ENCODE peak calls at places on chromosomes 1 and 21, in six cellular contexts. One of them, this sample, is unnamed. For H3K36me3, the result is how much of the 10 kb centered on the place peaks cover.

GRCh38 chr1:204197068-204197467 is 777 bp upstream of the KISS1 start:
- DNase-seq in tibial artery: peak
- DNase-seq in pancreas: no peak
- DNase-seq in spleen: peak
- DNase-seq in HCT116: no peak
- DNase-seq in IMR-90: no peak
- DNase-seq in this sample: no peak

GRCh38 chr21:46545363-46545762 is 59.5 kb downstream of the S100B start:
- DNase-seq in tibial artery: no peak
- DNase-seq in pancreas: no peak
- DNase-seq in spleen: no peak
- DNase-seq in HCT116: no peak
- DNase-seq in IMR-90: peak
- DNase-seq in this sample: no peak

GRCh38 chr1:9809122-9809521 is 14.6 kb downstream of the CLSTN1 start:
- DNase-seq in tibial artery: no peak
- DNase-seq in pancreas: no peak
- DNase-seq in spleen: no peak
- DNase-seq in HCT116: no peak
- DNase-seq in IMR-90: no peak
- DNase-seq in this sample: no peak

GRCh38 chr1:9589719-9590157 is 1.0 kb downstream of the TMEM201 start:
- DNase-seq in tibial artery: no peak
- DNase-seq in pancreas: no peak
- DNase-seq in spleen: no peak
- DNase-seq in HCT116: no peak
- DNase-seq in IMR-90: peak
- DNase-seq in this sample: peak

GRCh38 chr1:245213066-245213465 is 58.3 kb downstream of the KIF26B start:
- DNase-seq in tibial artery: no peak
- DNase-seq in pancreas: no peak
- DNase-seq in spleen: no peak
- DNase-seq in HCT116: no peak
- DNase-seq in IMR-90: no peak
- DNase-seq in this sample: no peak

GRCh38 chr1:68121536-68121935 is 71.1 kb upstream of the DIRAS3 start:
- DNase-seq in tibial artery: no peak
- DNase-seq in pancreas: no peak
- DNase-seq in spleen: no peak
- DNase-seq in HCT116: no peak
- DNase-seq in IMR-90: peak
- DNase-seq in this sample: no peak

GRCh38 chr1:236774926-236775325 is 20.2 kb upstream of the MTR start:
- DNase-seq in tibial artery: no peak
- DNase-seq in pancreas: no peak
- DNase-seq in spleen: no peak
- DNase-seq in HCT116: peak
- DNase-seq in IMR-90: peak
- DNase-seq in this sample: no peak

GRCh38 chr1:7292033-7292681 is 478.9 kb upstream of the VAMP3 start:
- DNase-seq in tibial artery: no peak
- DNase-seq in pancreas: no peak
- DNase-seq in spleen: no peak
- DNase-seq in HCT116: no peak
- DNase-seq in IMR-90: no peak
- DNase-seq in this sample: no peak

GRCh38 chr1:43206721-43207228 is 34.6 kb downstream of the CFAP57 start:
- DNase-seq in tibial artery: no peak
- DNase-seq in pancreas: no peak
- DNase-seq in spleen: no peak
- DNase-seq in HCT116: peak
- DNase-seq in IMR-90: peak
- DNase-seq in this sample: peak

GRCh38 chr1:93692451-93692861 is 10.8 kb upstream of the BCAR3 start:
- DNase-seq in tibial artery: no peak
- DNase-seq in pancreas: no peak
- DNase-seq in spleen: no peak
- DNase-seq in HCT116: no peak
- DNase-seq in IMR-90: peak
- DNase-seq in this sample: no peak

GRCh38 chr1:237873487-237873927 is 17.2 kb downstream of the ZP4 start:
- DNase-seq in tibial artery: no peak
- DNase-seq in pancreas: no peak
- DNase-seq in spleen: no peak
- DNase-seq in HCT116: no peak
- DNase-seq in IMR-90: peak
- DNase-seq in this sample: no peak

GRCh38 chr1:32274646-32275340 is 17.1 kb upstream of the HDAC1 start:
- DNase-seq in tibial artery: no peak
- DNase-seq in pancreas: no peak
- DNase-seq in spleen: peak
- DNase-seq in HCT116: no peak
- DNase-seq in IMR-90: no peak
- DNase-seq in this sample: no peak

GRCh38 chr1:2381741-2382620 is 9.4 kb downstream of the MORN1 start:
- DNase-seq in tibial artery: peak
- DNase-seq in pancreas: peak
- DNase-seq in spleen: peak
- DNase-seq in HCT116: peak
- DNase-seq in IMR-90: peak
- DNase-seq in this sample: peak

GRCh38 chr1:117014209-117014608 is 12.6 kb downstream of the CD101 start:
- DNase-seq in tibial artery: no peak
- DNase-seq in pancreas: no peak
- DNase-seq in spleen: no peak
- DNase-seq in HCT116: no peak
- DNase-seq in IMR-90: no peak
- DNase-seq in this sample: no peak

GRCh38 chr1:173477286-173478098 is at the start of gene PRDX6:
- DNase-seq in tibial artery: peak
- DNase-seq in pancreas: peak
- DNase-seq in spleen: peak
- DNase-seq in HCT116: peak
- DNase-seq in IMR-90: peak
- DNase-seq in this sample: peak

GRCh38 chr21:26405071-26405470 is 168.0 kb downstream of the CYYR1 start:
- DNase-seq in tibial artery: no peak
- DNase-seq in pancreas: no peak
- DNase-seq in spleen: no peak
- DNase-seq in HCT116: no peak
- DNase-seq in IMR-90: peak
- DNase-seq in this sample: no peak

GRCh38 chr1:5757177-5757820 is 234.9 kb downstream of the NPHP4 start:
- DNase-seq in tibial artery: peak
- DNase-seq in pancreas: no peak
- DNase-seq in spleen: peak
- DNase-seq in HCT116: no peak
- DNase-seq in IMR-90: no peak
- DNase-seq in this sample: no peak

GRCh38 chr1:98331232-98331631 is 330.3 kb upstream of the SNX7 start:
- DNase-seq in tibial artery: no peak
- DNase-seq in pancreas: no peak
- DNase-seq in spleen: no peak
- DNase-seq in HCT116: no peak
- DNase-seq in IMR-90: peak
- DNase-seq in this sample: no peak

DNA sequence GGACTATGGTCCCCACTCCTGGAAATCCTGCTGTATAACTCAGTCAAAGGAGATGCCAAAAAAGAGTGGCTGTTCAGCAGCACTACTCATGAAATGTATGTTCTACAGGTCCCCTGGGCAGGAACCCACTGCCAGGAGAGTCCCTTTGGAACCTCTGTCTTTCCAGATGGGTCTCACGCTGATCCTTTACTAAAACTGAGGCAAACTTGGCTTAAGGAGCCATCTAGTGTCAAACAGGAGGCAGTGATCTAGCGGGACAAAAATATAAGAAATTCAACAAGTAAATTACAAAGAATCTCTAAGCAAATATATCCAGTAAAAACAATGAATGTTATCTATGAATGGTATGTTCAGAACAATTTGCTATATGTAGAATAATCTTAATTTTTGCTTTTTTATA is 80.5 kb upstream of the PRMT6 start:
- DNase-seq in tibial artery: no peak
- DNase-seq in pancreas: no peak
- DNase-seq in spleen: no peak
- DNase-seq in HCT116: no peak
- DNase-seq in IMR-90: peak
- DNase-seq in this sample: no peak
- TF ChIP-seq CTCF in tibial artery: no peak
- TF ChIP-seq CTCF in pancreas: no peak
- TF ChIP-seq CTCF in spleen: no peak
- TF ChIP-seq CTCF in HCT116: peak
- TF ChIP-seq CTCF in IMR-90: peak
- TF ChIP-seq CTCF in this sample: no peak

GRCh38 chr21:41441546-41441945 is 15.5 kb downstream of the MX1 start:
- DNase-seq in tibial artery: peak
- DNase-seq in pancreas: no peak
- DNase-seq in spleen: no peak
- DNase-seq in HCT116: no peak
- DNase-seq in IMR-90: no peak
- DNase-seq in this sample: no peak
- H3K36me3 ChIP-seq in tibial artery: half or more
- H3K36me3 ChIP-seq in pancreas: under half
- H3K36me3 ChIP-seq in spleen: half or more
- H3K36me3 ChIP-seq in HCT116: under half
- H3K36me3 ChIP-seq in IMR-90: under half
- H3K36me3 ChIP-seq in this sample: half or more

GRCh38 chr1:24441480-24441879 is 25.9 kb downstream of the NIPAL3 start:
- DNase-seq in tibial artery: no peak
- DNase-seq in pancreas: no peak
- DNase-seq in spleen: no peak
- DNase-seq in HCT116: no peak
- DNase-seq in IMR-90: no peak
- DNase-seq in this sample: no peak
- H3K4me3 ChIP-seq in tibial artery: no peak
- H3K4me3 ChIP-seq in pancreas: no peak
- H3K4me3 ChIP-seq in spleen: no peak
- H3K4me3 ChIP-seq in HCT116: no peak
- H3K4me3 ChIP-seq in IMR-90: no peak
- H3K4me3 ChIP-seq in this sample: no peak

DNA sequence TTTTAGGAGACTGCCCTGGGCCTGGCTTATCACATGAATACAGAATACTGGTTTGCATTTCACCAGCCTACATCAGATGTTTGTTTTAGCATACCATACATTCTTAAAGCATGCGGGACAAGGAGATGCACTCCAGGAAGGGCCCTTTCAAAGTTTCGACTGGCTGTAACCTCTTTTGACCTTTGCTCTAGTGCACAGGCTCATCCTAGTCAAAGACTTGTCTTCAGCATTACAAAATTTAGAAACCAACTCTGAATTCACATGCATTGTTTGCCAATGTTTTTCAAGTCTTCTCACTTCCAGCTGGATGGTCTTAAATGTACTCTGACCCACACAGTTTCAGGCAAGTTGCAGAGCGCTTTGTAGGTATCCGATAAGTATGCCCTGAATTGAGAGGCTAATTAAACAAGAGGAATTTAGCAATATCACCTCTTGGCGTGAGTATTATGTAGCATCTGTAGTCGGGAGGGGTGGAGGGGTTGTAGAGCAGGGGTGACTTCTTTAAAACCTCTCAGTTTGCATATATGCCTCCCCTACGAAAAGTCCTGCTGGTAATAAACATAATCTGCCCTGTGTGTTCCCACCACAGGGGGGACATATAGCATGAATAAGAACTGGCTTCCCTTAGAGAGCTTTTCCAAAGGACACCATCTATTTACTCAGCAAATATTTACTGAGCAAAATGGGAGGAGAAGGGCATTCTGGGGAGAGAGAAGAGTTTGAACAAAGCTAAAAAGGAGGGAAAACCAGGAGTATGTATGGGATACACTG is 24.4 kb upstream of the AHCYL1 start:
- DNase-seq in tibial artery: no peak
- DNase-seq in pancreas: no peak
- DNase-seq in spleen: no peak
- DNase-seq in HCT116: no peak
- DNase-seq in IMR-90: peak
- DNase-seq in this sample: no peak
- TF ChIP-seq CTCF in tibial artery: no peak
- TF ChIP-seq CTCF in pancreas: no peak
- TF ChIP-seq CTCF in spleen: no peak
- TF ChIP-seq CTCF in HCT116: no peak
- TF ChIP-seq CTCF in IMR-90: no peak
- TF ChIP-seq CTCF in this sample: no peak

GRCh38 chr1:19198820-19199219 is 11.2 kb downstream of the UBR4 start:
- DNase-seq in tibial artery: no peak
- DNase-seq in pancreas: no peak
- DNase-seq in spleen: no peak
- DNase-seq in HCT116: no peak
- DNase-seq in IMR-90: no peak
- DNase-seq in this sample: no peak
- H3K36me3 ChIP-seq in tibial artery: half or more
- H3K36me3 ChIP-seq in pancreas: under half
- H3K36me3 ChIP-seq in spleen: half or more
- H3K36me3 ChIP-seq in HCT116: under half
- H3K36me3 ChIP-seq in IMR-90: under half
- H3K36me3 ChIP-seq in this sample: under half

GRCh38 chr1:156495401-156496140 is 5.0 kb downstream of the MEF2D start:
- DNase-seq in tibial artery: peak
- DNase-seq in pancreas: no peak
- DNase-seq in spleen: peak
- DNase-seq in HCT116: no peak
- DNase-seq in IMR-90: no peak
- DNase-seq in this sample: no peak
- H3K4me3 ChIP-seq in tibial artery: peak
- H3K4me3 ChIP-seq in pancreas: no peak
- H3K4me3 ChIP-seq in spleen: no peak
- H3K4me3 ChIP-seq in HCT116: no peak
- H3K4me3 ChIP-seq in IMR-90: no peak
- H3K4me3 ChIP-seq in this sample: no peak

GRCh38 chr1:22828151-22828817 is 117.6 kb downstream of the EPHB2 start:
- DNase-seq in tibial artery: no peak
- DNase-seq in pancreas: no peak
- DNase-seq in spleen: peak
- DNase-seq in HCT116: no peak
- DNase-seq in IMR-90: no peak
- DNase-seq in this sample: no peak

GRCh38 chr1:22830747-22831340 is 120.2 kb downstream of the EPHB2 start:
- DNase-seq in tibial artery: no peak
- DNase-seq in pancreas: no peak
- DNase-seq in spleen: peak
- DNase-seq in HCT116: no peak
- DNase-seq in IMR-90: no peak
- DNase-seq in this sample: no peak

GRCh38 chr1:22831729-22832413 is 121.2 kb downstream of the EPHB2 start:
- DNase-seq in tibial artery: no peak
- DNase-seq in pancreas: no peak
- DNase-seq in spleen: peak
- DNase-seq in HCT116: peak
- DNase-seq in IMR-90: peak
- DNase-seq in this sample: peak

GRCh38 chr1:22829001-22829989 is 118.7 kb downstream of the EPHB2 start:
- DNase-seq in tibial artery: no peak
- DNase-seq in pancreas: peak
- DNase-seq in spleen: peak
- DNase-seq in HCT116: no peak
- DNase-seq in IMR-90: peak
- DNase-seq in this sample: no peak

GRCh38 chr1:22830131-22830566 is 119.5 kb downstream of the EPHB2 start:
- DNase-seq in tibial artery: no peak
- DNase-seq in pancreas: no peak
- DNase-seq in spleen: peak
- DNase-seq in HCT116: no peak
- DNase-seq in IMR-90: no peak
- DNase-seq in this sample: no peak
- TF ChIP-seq CTCF in tibial artery: no peak
- TF ChIP-seq CTCF in pancreas: no peak
- TF ChIP-seq CTCF in spleen: no peak
- TF ChIP-seq CTCF in HCT116: peak
- TF ChIP-seq CTCF in IMR-90: no peak
- TF ChIP-seq CTCF in this sample: no peak

GRCh38 chr1:231242516-231243198 is 1.6 kb downstream of the GNPAT start:
- DNase-seq in tibial artery: no peak
- DNase-seq in pancreas: no peak
- DNase-seq in spleen: no peak
- DNase-seq in HCT116: no peak
- DNase-seq in IMR-90: peak
- DNase-seq in this sample: no peak
- H3K36me3 ChIP-seq in tibial artery: under half
- H3K36me3 ChIP-seq in pancreas: under half
- H3K36me3 ChIP-seq in spleen: under half
- H3K36me3 ChIP-seq in HCT116: under half
- H3K36me3 ChIP-seq in IMR-90: under half
- H3K36me3 ChIP-seq in this sample: under half

This sample was measured in left lung.